ENCODE peak calls at places on chromosomes 2 and 18, in eight cellular contexts. U, F, I, M, Z, X, E and J are unnamed samples.

GRCh38 chr2:234095301-234095700 is 44.8 kb downstream of the SPP2 start:
- DNase-seq in U (no peak), F (no peak), I (no peak), M (no peak), Z (no peak), X (no peak), E (no peak), J (no peak)

GRCh38 chr2:182941939-182942338 is 75.5 kb upstream of the FRZB start:
- DNase-seq in U (no peak), F (no peak), I (no peak), M (no peak), Z (no peak), X (no peak), E (no peak), J (no peak)

GRCh38 chr2:85753525-85754312 is at the start of gene ATOH8:
- DNase-seq in U (no peak), F (peak), I (peak), M (no peak), Z (peak), X (peak), E (peak), J (peak)

GRCh38 chr2:70304501-70304900 is 2.6 kb upstream of the FAM136A start:
- DNase-seq in U (no peak), F (no peak), I (no peak), M (peak), Z (no peak), X (no peak), E (no peak), J (no peak)

GRCh38 chr2:75022516-75022915 is 64.1 kb downstream of the POLE4 start:
- DNase-seq in U (peak), F (no peak), I (no peak), M (no peak), Z (no peak), X (no peak), E (no peak), J (no peak)

GRCh38 chr18:55079481-55080350 is 120.5 kb upstream of the CCDC68 start:
- DNase-seq in U (no peak), F (no peak), I (no peak), M (no peak), Z (no peak), X (no peak), E (peak), J (no peak)

GRCh38 chr2:55357907-55358306 is 61.7 kb downstream of the CCDC88A start:
- DNase-seq in U (no peak), F (no peak), I (no peak), M (no peak), Z (no peak), X (no peak), E (no peak), J (no peak)

GRCh38 chr18:76610933-76611749 is 116.1 kb upstream of the ZNF516 start:
- DNase-seq in U (no peak), F (no peak), I (no peak), M (no peak), Z (no peak), X (no peak), E (no peak), J (no peak)

GRCh38 chr18:49814147-49814499 is 790 bp upstream of the ACAA2 start:
- DNase-seq in U (no peak), F (peak), I (peak), M (no peak), Z (peak), X (peak), E (no peak), J (peak)

GRCh38 chr2:175126661-175127060 is 41.3 kb downstream of the ATF2 start:
- DNase-seq in U (no peak), F (no peak), I (no peak), M (no peak), Z (no peak), X (no peak), E (no peak), J (no peak)

GRCh38 chr18:48896875-48897511 is 53.8 kb downstream of the SMAD7 start:
- DNase-seq in U (no peak), F (no peak), I (peak), M (no peak), Z (peak), X (no peak), E (peak), J (no peak)

GRCh38 chr18:27967938-27968803 is 208.8 kb downstream of the CDH2 start:
- DNase-seq in U (no peak), F (no peak), I (no peak), M (no peak), Z (no peak), X (no peak), E (no peak), J (no peak)

GRCh38 chr2:105768961-105769452 is 24.3 kb downstream of the NCK2 start:
- DNase-seq in U (no peak), F (no peak), I (peak), M (no peak), Z (no peak), X (no peak), E (no peak), J (no peak)

GRCh38 chr18:73741946-73742345 is 405.7 kb downstream of the FBXO15 start:
- DNase-seq in U (no peak), F (no peak), I (no peak), M (no peak), Z (no peak), X (no peak), E (no peak), J (no peak)

GRCh38 chr2:12412898-12413305 is 303.8 kb upstream of the TRIB2 start:
- DNase-seq in U (no peak), F (no peak), I (no peak), M (no peak), Z (no peak), X (peak), E (no peak), J (peak)

GRCh38 chr18:71951021-71951420 is 593.1 kb downstream of the CBLN2 start:
- DNase-seq in U (no peak), F (peak), I (peak), M (no peak), Z (no peak), X (no peak), E (no peak), J (no peak)

GRCh38 chr2:36318547-36318946 is 37.0 kb upstream of the CRIM1 start:
- DNase-seq in U (no peak), F (no peak), I (no peak), M (no peak), Z (no peak), X (no peak), E (no peak), J (no peak)

GRCh38 chr2:174750923-174751441 is 13.3 kb downstream of the CHRNA1 start:
- DNase-seq in U (no peak), F (no peak), I (no peak), M (no peak), Z (no peak), X (peak), E (no peak), J (peak)

GRCh38 chr2:88540346-88540745 is 86.9 kb downstream of the EIF2AK3 start:
- DNase-seq in U (peak), F (no peak), I (no peak), M (no peak), Z (no peak), X (no peak), E (no peak), J (no peak)

GRCh38 chr2:25286723-25287483 is 54.8 kb downstream of the DNMT3A start:
- DNase-seq in U (no peak), F (no peak), I (no peak), M (no peak), Z (no peak), X (no peak), E (no peak), J (no peak)

GRCh38 chr2:146124741-146125140 is 1604.8 kb upstream of the ZEB2 start:
- DNase-seq in U (peak), F (no peak), I (no peak), M (no peak), Z (no peak), X (no peak), E (no peak), J (no peak)

GRCh38 chr2:106812377-106812776 is 73.6 kb downstream of the ST6GAL2 start:
- DNase-seq in U (no peak), F (no peak), I (no peak), M (no peak), Z (no peak), X (no peak), E (no peak), J (no peak)

GRCh38 chr18:48835119-48835518 is 115.6 kb downstream of the SMAD7 start:
- DNase-seq in U (no peak), F (no peak), I (no peak), M (no peak), Z (no peak), X (no peak), E (no peak), J (peak)

GRCh38 chr18:48545690-48546365 is 7.0 kb downstream of the CTIF start:
- DNase-seq in U (no peak), F (peak), I (peak), M (no peak), Z (peak), X (no peak), E (peak), J (no peak)

GRCh38 chr2:98560256-98560771 is 48.0 kb downstream of the COA5 start:
- DNase-seq in U (peak), F (peak), I (no peak), M (no peak), Z (no peak), X (no peak), E (peak), J (no peak)

GRCh38 chr2:28406276-28407096 is 13.8 kb downstream of the FOSL2 start:
- DNase-seq in U (no peak), F (no peak), I (no peak), M (no peak), Z (peak), X (peak), E (peak), J (peak)

GRCh38 chr2:204364860-204365530 is 180.3 kb upstream of the PARD3B start:
- DNase-seq in U (no peak), F (no peak), I (no peak), M (no peak), Z (no peak), X (no peak), E (no peak), J (no peak)

GRCh38 chr2:108935231-108935863 is 53.7 kb downstream of the EDAR start:
- DNase-seq in U (no peak), F (no peak), I (peak), M (no peak), Z (no peak), X (no peak), E (no peak), J (no peak)

GRCh38 chr18:35938158-35938557 is 34.3 kb upstream of the RMP24 start:
- DNase-seq in U (no peak), F (no peak), I (no peak), M (no peak), Z (no peak), X (no peak), E (no peak), J (no peak)

GRCh38 chr2:5121677-5122076 is 570.5 kb upstream of the SOX11 start:
- DNase-seq in U (no peak), F (no peak), I (peak), M (no peak), Z (no peak), X (no peak), E (no peak), J (no peak)

GRCh38 chr18:25701821-25702220 is 349.9 kb upstream of the ZNF521 start:
- DNase-seq in U (no peak), F (no peak), I (no peak), M (no peak), Z (no peak), X (no peak), E (no peak), J (no peak)

GRCh38 chr2:168365094-168365621 is 90.9 kb upstream of the CERS6 start:
- DNase-seq in U (no peak), F (no peak), I (no peak), M (peak), Z (no peak), X (no peak), E (no peak), J (no peak)

GRCh38 chr18:22829781-22830180 is 103.3 kb upstream of the RBBP8 start:
- DNase-seq in U (no peak), F (no peak), I (no peak), M (no peak), Z (no peak), X (no peak), E (no peak), J (no peak)

GRCh38 chr18:54392621-54393023 is 34.9 kb downstream of the C18orf54 start:
- DNase-seq in U (peak), F (no peak), I (peak), M (no peak), Z (peak), X (no peak), E (no peak), J (no peak)

GRCh38 chr2:98458207-98458606 is 13.5 kb downstream of the INPP4A start:
- DNase-seq in U (no peak), F (no peak), I (no peak), M (no peak), Z (no peak), X (peak), E (no peak), J (peak)

GRCh38 chr18:26813043-26813442 is 52.5 kb downstream of the AQP4 start:
- DNase-seq in U (peak), F (no peak), I (peak), M (peak), Z (peak), X (peak), E (no peak), J (no peak)

GRCh38 chr18:48563027-48563426 is 24.2 kb downstream of the CTIF start:
- DNase-seq in U (peak), F (no peak), I (no peak), M (no peak), Z (peak), X (no peak), E (no peak), J (no peak)

GRCh38 chr2:174796319-174796771 is 32.1 kb upstream of the CHRNA1 start:
- DNase-seq in U (no peak), F (no peak), I (peak), M (no peak), Z (no peak), X (no peak), E (no peak), J (no peak)

GRCh38 chr2:237508361-237508760 is 21.3 kb downstream of the MLPH start:
- DNase-seq in U (no peak), F (no peak), I (no peak), M (no peak), Z (no peak), X (no peak), E (no peak), J (no peak)